ENCODE peak calls at places on chromosomes 13 and 19, in five cellular contexts. One of them, this sample, is unnamed.

GRCh38 chr19:30780032-30780431 is 407.8 kb downstream of the ZNF536 start:
- DNase-seq in A549: no peak
- DNase-seq in cardiac fibroblast: no peak
- DNase-seq in heart right ventricle: no peak
- DNase-seq in lower leg skin: no peak
- DNase-seq in this sample: no peak

GRCh38 chr13:23322353-23323336 is 110.9 kb downstream of the SACS start:
- DNase-seq in A549: no peak
- DNase-seq in cardiac fibroblast: no peak
- DNase-seq in heart right ventricle: no peak
- DNase-seq in lower leg skin: no peak
- DNase-seq in this sample: no peak

GRCh38 chr19:58304748-58305064 is 471 bp upstream of the ERVK3-1 start:
- DNase-seq in A549: no peak
- DNase-seq in cardiac fibroblast: no peak
- DNase-seq in heart right ventricle: no peak
- DNase-seq in lower leg skin: no peak
- DNase-seq in this sample: no peak

GRCh38 chr13:25300861-25301346 is 521 bp upstream of the NUP58 start:
- DNase-seq in A549: no peak
- DNase-seq in cardiac fibroblast: no peak
- DNase-seq in heart right ventricle: peak
- DNase-seq in lower leg skin: peak
- DNase-seq in this sample: peak

GRCh38 chr19:3609779-3610719 is 3.4 kb upstream of the TBXA2R start:
- DNase-seq in A549: peak
- DNase-seq in cardiac fibroblast: no peak
- DNase-seq in heart right ventricle: peak
- DNase-seq in lower leg skin: no peak
- DNase-seq in this sample: no peak

GRCh38 chr13:35164324-35164932 is 222.4 kb downstream of the NBEA start:
- DNase-seq in A549: peak
- DNase-seq in cardiac fibroblast: peak
- DNase-seq in heart right ventricle: no peak
- DNase-seq in lower leg skin: no peak
- DNase-seq in this sample: no peak

GRCh38 chr13:46473806-46474205 is 79.2 kb upstream of the LRCH1 start:
- DNase-seq in A549: no peak
- DNase-seq in cardiac fibroblast: no peak
- DNase-seq in heart right ventricle: no peak
- DNase-seq in lower leg skin: no peak
- DNase-seq in this sample: peak

GRCh38 chr13:90689111-90689510 is 658.4 kb upstream of the MIR17HG start:
- DNase-seq in A549: no peak
- DNase-seq in cardiac fibroblast: no peak
- DNase-seq in heart right ventricle: no peak
- DNase-seq in lower leg skin: no peak
- DNase-seq in this sample: no peak

GRCh38 chr13:34006011-34006410 is 188.1 kb downstream of the RFC3 start:
- DNase-seq in A549: no peak
- DNase-seq in cardiac fibroblast: no peak
- DNase-seq in heart right ventricle: no peak
- DNase-seq in lower leg skin: no peak
- DNase-seq in this sample: no peak

GRCh38 chr13:65710514-65710913 is 1519.6 kb downstream of the PCDH9 start:
- DNase-seq in A549: no peak
- DNase-seq in cardiac fibroblast: no peak
- DNase-seq in heart right ventricle: no peak
- DNase-seq in lower leg skin: no peak
- DNase-seq in this sample: no peak

GRCh38 chr13:113083402-113084061 is 22.1 kb upstream of the F7 start:
- DNase-seq in A549: peak
- DNase-seq in cardiac fibroblast: peak
- DNase-seq in heart right ventricle: peak
- DNase-seq in lower leg skin: no peak
- DNase-seq in this sample: no peak

GRCh38 chr13:42996584-42996983 is 4.5 kb upstream of the EPSTI1 start:
- DNase-seq in A549: peak
- DNase-seq in cardiac fibroblast: peak
- DNase-seq in heart right ventricle: no peak
- DNase-seq in lower leg skin: no peak
- DNase-seq in this sample: no peak

GRCh38 chr13:27632648-27633047 is 11.0 kb downstream of the POLR1D start:
- DNase-seq in A549: no peak
- DNase-seq in cardiac fibroblast: no peak
- DNase-seq in heart right ventricle: no peak
- DNase-seq in lower leg skin: no peak
- DNase-seq in this sample: no peak

GRCh38 chr13:29743229-29743786 is 107.1 kb downstream of the UBL3 start:
- DNase-seq in A549: no peak
- DNase-seq in cardiac fibroblast: no peak
- DNase-seq in heart right ventricle: peak
- DNase-seq in lower leg skin: peak
- DNase-seq in this sample: peak

GRCh38 chr19:18700501-18701249 is 17.2 kb downstream of the CRTC1 start:
- DNase-seq in A549: no peak
- DNase-seq in cardiac fibroblast: peak
- DNase-seq in heart right ventricle: peak
- DNase-seq in lower leg skin: peak
- DNase-seq in this sample: peak

GRCh38 chr19:46878613-46879375 is 18.0 kb downstream of the ARHGAP35 start:
- DNase-seq in A549: no peak
- DNase-seq in cardiac fibroblast: peak
- DNase-seq in heart right ventricle: no peak
- DNase-seq in lower leg skin: no peak
- DNase-seq in this sample: peak

GRCh38 chr13:81409284-81409683 is 1068.4 kb upstream of the SPRY2 start:
- DNase-seq in A549: no peak
- DNase-seq in cardiac fibroblast: no peak
- DNase-seq in heart right ventricle: no peak
- DNase-seq in lower leg skin: no peak
- DNase-seq in this sample: no peak

GRCh38 chr19:1495051-1495798 is 4.2 kb downstream of the REEP6 start:
- DNase-seq in A549: no peak
- DNase-seq in cardiac fibroblast: no peak
- DNase-seq in heart right ventricle: no peak
- DNase-seq in lower leg skin: no peak
- DNase-seq in this sample: no peak

GRCh38 chr19:36417752-36418286 is 625 bp downstream of the ZFP82 start:
- DNase-seq in A549: no peak
- DNase-seq in cardiac fibroblast: no peak
- DNase-seq in heart right ventricle: peak
- DNase-seq in lower leg skin: no peak
- DNase-seq in this sample: peak

GRCh38 chr13:112943309-112944125 is 25.5 kb upstream of the MCF2L start:
- DNase-seq in A549: peak
- DNase-seq in cardiac fibroblast: peak
- DNase-seq in heart right ventricle: peak
- DNase-seq in lower leg skin: peak
- DNase-seq in this sample: peak

GRCh38 chr13:55038230-55038629 is 2009.6 kb downstream of the OLFM4 start:
- DNase-seq in A549: no peak
- DNase-seq in cardiac fibroblast: no peak
- DNase-seq in heart right ventricle: no peak
- DNase-seq in lower leg skin: no peak
- DNase-seq in this sample: no peak

GRCh38 chr13:30564489-30564888 is 53.2 kb upstream of the USPL1 start:
- DNase-seq in A549: no peak
- DNase-seq in cardiac fibroblast: no peak
- DNase-seq in heart right ventricle: no peak
- DNase-seq in lower leg skin: no peak
- DNase-seq in this sample: no peak

GRCh38 chr13:76600086-76600485 is 286.1 kb downstream of the KCTD12 start:
- DNase-seq in A549: no peak
- DNase-seq in cardiac fibroblast: peak
- DNase-seq in heart right ventricle: no peak
- DNase-seq in lower leg skin: no peak
- DNase-seq in this sample: no peak

GRCh38 chr13:46052314-46053161 is at the start of gene ZC3H13:
- DNase-seq in A549: peak
- DNase-seq in cardiac fibroblast: peak
- DNase-seq in heart right ventricle: peak
- DNase-seq in lower leg skin: peak
- DNase-seq in this sample: peak

GRCh38 chr19:1873524-1874473 is 10.4 kb upstream of the KLF16 start:
- DNase-seq in A549: no peak
- DNase-seq in cardiac fibroblast: no peak
- DNase-seq in heart right ventricle: peak
- DNase-seq in lower leg skin: peak
- DNase-seq in this sample: no peak

GRCh38 chr13:94065741-94066140 is 413.7 kb downstream of the DCT start:
- DNase-seq in A549: no peak
- DNase-seq in cardiac fibroblast: peak
- DNase-seq in heart right ventricle: no peak
- DNase-seq in lower leg skin: no peak
- DNase-seq in this sample: no peak

GRCh38 chr13:114151565-114152284 is 19.3 kb upstream of the RASA3 start:
- DNase-seq in A549: no peak
- DNase-seq in cardiac fibroblast: no peak
- DNase-seq in heart right ventricle: no peak
- DNase-seq in lower leg skin: peak
- DNase-seq in this sample: peak

GRCh38 chr19:48660854-48661731 is 11.7 kb downstream of the NTN5 start:
- DNase-seq in A549: peak
- DNase-seq in cardiac fibroblast: peak
- DNase-seq in heart right ventricle: peak
- DNase-seq in lower leg skin: peak
- DNase-seq in this sample: peak

GRCh38 chr19:54420383-54421168 is 5.3 kb downstream of the TTYH1 start:
- DNase-seq in A549: peak
- DNase-seq in cardiac fibroblast: no peak
- DNase-seq in heart right ventricle: peak
- DNase-seq in lower leg skin: no peak
- DNase-seq in this sample: peak

DNA sequence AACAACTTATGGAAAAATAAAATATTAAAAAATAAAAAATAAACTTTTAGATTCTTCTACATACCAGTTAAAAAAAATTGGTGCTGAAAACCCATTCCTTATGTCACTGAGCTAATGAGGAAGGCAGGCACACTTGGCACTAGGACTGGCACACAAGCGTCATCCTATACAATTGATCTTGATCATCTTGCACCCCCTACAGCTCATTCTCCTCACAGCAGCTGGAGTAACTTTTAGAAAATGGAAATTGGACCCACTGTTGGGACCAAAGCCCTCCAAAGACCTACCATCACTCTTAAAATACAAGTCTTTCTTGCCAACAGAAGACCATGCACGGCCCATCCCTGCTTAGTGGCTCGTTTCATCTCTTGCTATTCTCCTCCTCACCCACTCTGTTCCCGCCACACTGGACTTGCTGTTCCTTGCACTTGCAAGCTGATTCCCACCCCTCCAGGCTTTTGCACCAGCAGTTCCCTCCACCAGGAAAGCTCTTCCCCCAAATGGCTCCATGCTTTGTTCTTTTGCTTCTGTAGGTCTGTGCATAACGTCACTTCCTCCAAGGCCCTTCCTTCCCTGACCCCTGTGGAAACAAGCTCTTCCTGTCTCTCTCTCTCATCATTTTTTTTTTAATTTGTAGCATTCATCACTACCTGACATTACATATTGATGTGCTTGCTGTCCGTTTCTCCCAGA is 11.6 kb downstream of the CTU1 start:
- DNase-seq in A549: peak
- DNase-seq in cardiac fibroblast: peak
- DNase-seq in heart right ventricle: no peak
- DNase-seq in lower leg skin: no peak
- DNase-seq in this sample: no peak
- TF ChIP-seq CTCF in A549: peak
- TF ChIP-seq CTCF in cardiac fibroblast: no peak
- TF ChIP-seq CTCF in heart right ventricle: peak
- TF ChIP-seq CTCF in lower leg skin: no peak
- TF ChIP-seq CTCF in this sample: peak

DNA sequence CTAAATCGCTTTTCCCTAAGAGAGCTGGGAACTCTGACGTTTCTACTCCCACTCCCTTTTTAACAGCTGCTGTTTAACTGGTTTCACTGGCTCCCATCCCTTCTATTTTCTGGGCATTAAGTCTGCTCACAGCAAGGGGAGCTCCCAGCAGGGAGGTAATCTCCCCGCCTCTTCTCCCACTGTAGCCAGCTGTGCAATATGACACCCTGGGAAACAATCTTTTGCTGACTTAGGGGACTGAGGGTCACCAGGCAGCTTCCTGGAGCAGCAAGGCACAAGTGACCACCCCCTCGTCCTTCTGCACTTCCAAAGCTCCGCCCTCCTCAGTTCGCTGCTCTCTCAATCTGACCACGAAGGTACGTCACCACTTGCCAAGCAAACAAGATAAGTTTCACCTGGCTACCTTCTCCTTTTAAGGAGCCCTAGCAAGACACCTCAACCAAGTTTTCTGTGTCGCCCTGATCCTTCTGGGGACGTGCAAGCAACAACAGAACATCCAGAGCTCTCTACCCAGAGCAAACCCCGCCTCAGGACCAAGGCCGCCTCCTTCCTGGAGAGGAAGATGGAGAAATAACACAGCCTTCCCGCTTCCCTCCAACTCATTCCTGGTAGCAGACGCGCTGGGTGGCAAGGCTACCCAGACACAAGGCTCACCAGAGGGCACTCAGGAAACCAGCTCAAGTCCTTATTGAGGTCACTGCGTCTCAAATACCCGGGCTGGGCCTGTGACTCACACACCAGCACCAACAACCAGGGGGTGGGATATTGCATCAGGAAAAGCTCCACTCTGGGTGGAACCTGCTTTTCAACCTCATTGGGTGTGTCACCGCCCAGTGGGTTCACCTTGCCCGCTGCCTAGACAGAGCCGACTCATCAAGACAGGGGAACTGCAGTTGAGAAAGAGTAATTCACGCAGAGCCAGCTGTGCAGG is 92.4 kb downstream of the STK24 start:
- DNase-seq in A549: peak
- DNase-seq in cardiac fibroblast: peak
- DNase-seq in heart right ventricle: peak
- DNase-seq in lower leg skin: peak
- DNase-seq in this sample: peak
- TF ChIP-seq CTCF in A549: no peak
- TF ChIP-seq CTCF in cardiac fibroblast: no peak
- TF ChIP-seq CTCF in heart right ventricle: no peak
- TF ChIP-seq CTCF in lower leg skin: no peak
- TF ChIP-seq CTCF in this sample: no peak

DNA sequence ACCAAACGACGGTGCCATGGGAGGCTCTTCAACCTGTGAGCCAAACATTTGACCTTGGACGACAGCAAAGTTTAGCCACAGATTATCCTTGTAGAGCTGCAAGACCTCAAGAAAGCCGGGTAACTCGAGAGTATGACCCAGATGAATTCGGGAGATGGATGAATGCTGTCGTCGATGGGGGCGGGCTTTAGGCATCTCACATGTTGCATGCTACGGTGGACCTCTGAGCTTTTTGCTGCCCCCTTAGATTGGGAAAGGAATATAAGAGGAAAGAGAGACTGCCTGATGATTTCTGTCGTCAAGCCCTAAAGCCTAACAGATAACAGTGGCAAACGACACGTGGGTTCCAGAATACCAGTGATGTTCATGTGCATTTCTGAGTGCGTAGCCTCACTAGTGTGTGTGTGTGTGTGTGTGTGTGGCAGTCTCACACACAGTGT is 716 bp upstream of the ABCC4 start:
- DNase-seq in A549: no peak
- DNase-seq in cardiac fibroblast: no peak
- DNase-seq in heart right ventricle: no peak
- DNase-seq in lower leg skin: no peak
- DNase-seq in this sample: no peak
- TF ChIP-seq CTCF in A549: no peak
- TF ChIP-seq CTCF in cardiac fibroblast: no peak
- TF ChIP-seq CTCF in heart right ventricle: no peak
- TF ChIP-seq CTCF in lower leg skin: no peak
- TF ChIP-seq CTCF in this sample: no peak

GRCh38 chr13:44763604-44764311 is 187.6 kb upstream of the TSC22D1 start:
- DNase-seq in A549: no peak
- DNase-seq in cardiac fibroblast: no peak
- DNase-seq in heart right ventricle: peak
- DNase-seq in lower leg skin: no peak
- DNase-seq in this sample: no peak
- TF ChIP-seq CTCF in A549: no peak
- TF ChIP-seq CTCF in cardiac fibroblast: no peak
- TF ChIP-seq CTCF in heart right ventricle: no peak
- TF ChIP-seq CTCF in lower leg skin: no peak
- TF ChIP-seq CTCF in this sample: no peak